ENCODE peak calls at places on chromosomes 1 and 21, in four cellular contexts. Z is K562, A is GM12878, V is HepG2. P is an unnamed sample.
A peak's percentile ranks its signal among the peaks of the same experiment; 100 is the strongest.

GRCh38 chr21:21851205-21851604 is 853.0 kb downstream of the NCAM2 start:
- DNase-seq in V (no peak), A (no peak), Z (no peak), P (no peak)

GRCh38 chr1:212737559-212737958 is 37.9 kb upstream of the BATF3 start:
- DNase-seq in A (no peak), Z (no peak), V (no peak), P (no peak)

GRCh38 chr1:245715970-245716369 is 561.2 kb downstream of the KIF26B start:
- DNase-seq in Z (no peak), A (no peak), V (peak; percentile 43), P (no peak)

GRCh38 chr1:15328785-15329480 is 80.8 kb upstream of the EFHD2 start:
- DNase-seq in A (no peak), V (no peak), Z (peak; percentile 62), P (no peak)

GRCh38 chr1:227318003-227318851 is at the start of gene CDC42BPA:
- DNase-seq in V (peak; percentile 46), A (no peak), Z (peak; percentile 99), P (peak; percentile 80)

GRCh38 chr1:17581389-17582123 is 42.1 kb downstream of the ARHGEF10L start:
- DNase-seq in V (peak; percentile 95), A (no peak), Z (no peak), P (no peak)

GRCh38 chr1:229410370-229410691 is 23.6 kb downstream of the ACTA1 start:
- DNase-seq in V (no peak), A (no peak), Z (no peak), P (no peak)

GRCh38 chr1:33966346-33967141 is 102.7 kb downstream of the HMGB4 start:
- DNase-seq in V (no peak), Z (no peak), A (no peak), P (no peak)

GRCh38 chr1:62800825-62801306 is 16.9 kb downstream of the ATG4C start:
- DNase-seq in A (peak; percentile 78), V (no peak), Z (no peak), P (no peak)

GRCh38 chr1:206772228-206773002 is at the start of gene IL10:
- DNase-seq in Z (no peak), V (no peak), A (no peak), P (no peak)

GRCh38 chr1:14784790-14785773 is 186.6 kb downstream of the KAZN start:
- DNase-seq in A (no peak), V (no peak), Z (peak; percentile 61), P (no peak)

GRCh38 chr1:28898267-28898955 is 16.0 kb upstream of the EPB41 start:
- DNase-seq in Z (no peak), V (no peak), A (no peak), P (no peak)

GRCh38 chr1:209076688-209077087 is 506.8 kb upstream of the CAMK1G start:
- DNase-seq in Z (no peak), A (no peak), V (no peak), P (no peak)

GRCh38 chr1:184241446-184241845 is 145.4 kb upstream of the C1orf21 start:
- DNase-seq in Z (no peak), V (no peak), A (no peak), P (no peak)

GRCh38 chr21:36773111-36773510 is 74.2 kb downstream of the SIM2 start:
- DNase-seq in V (peak; percentile 55), Z (no peak), A (no peak), P (no peak)

GRCh38 chr1:161119379-161120061 is 1.6 kb downstream of the NIT1 start:
- DNase-seq in A (no peak), Z (peak; percentile 68), V (no peak), P (no peak)

GRCh38 chr1:161121042-161121441 is 3.1 kb downstream of the NIT1 start:
- DNase-seq in Z (no peak), V (no peak), A (no peak), P (no peak)

GRCh38 chr1:161121838-161122237 is 3.9 kb downstream of the NIT1 start:
- DNase-seq in Z (no peak), V (no peak), A (no peak), P (no peak)

GRCh38 chr1:161119017-161119378 is 1.1 kb downstream of the NIT1 start:
- DNase-seq in A (no peak), Z (no peak), V (no peak), P (no peak)

DNA sequence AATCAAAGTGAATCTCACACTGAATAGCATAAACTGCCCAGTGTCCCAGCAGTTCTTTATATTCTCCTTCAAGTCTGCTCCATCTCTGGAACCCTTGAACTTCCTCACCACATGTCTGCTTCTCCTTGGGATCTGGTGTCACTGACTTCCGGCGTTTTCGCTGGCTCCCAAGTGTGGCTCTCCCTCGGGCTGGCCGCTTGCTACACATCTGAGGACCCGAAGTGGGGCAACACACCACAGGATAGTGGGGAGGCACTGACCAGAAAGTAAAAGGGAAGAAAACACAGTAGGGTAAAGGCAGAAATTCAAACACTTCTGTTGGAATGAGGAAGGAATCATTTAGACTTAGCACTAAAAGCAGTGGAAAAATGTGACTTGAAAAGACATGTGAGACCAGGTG is 5.1 kb downstream of the NIT1 start:
- DNase-seq in V (no peak), A (no peak), Z (no peak), P (no peak)
- H3K79me2 ChIP-seq in V (peaks cover 24% of the 10 kb centered on the region), A (peaks cover 16% of the 10 kb centered on the region), Z (peaks cover 32% of the 10 kb centered on the region), P (no peaks in the 10 kb centered on the region)

GRCh38 chr1:153087692-153088091 is 6.6 kb downstream of the SPRR2E start:
- DNase-seq in V (no peak), A (no peak), Z (no peak), P (no peak)

GRCh38 chr1:153081736-153082135 is 10.3 kb upstream of the SPRR2B start:
- DNase-seq in Z (no peak), A (no peak), V (no peak), P (no peak)
- TF ChIP-seq TAF1 in Z (no peak), A (no peak), V (no peak), P (no peak)

GRCh38 chr1:117592155-117592554 is 13.7 kb upstream of the TENT5C start:
- DNase-seq in V (no peak), Z (no peak), A (no peak), P (no peak)
- TF ChIP-seq ATF2 in V (no peak), Z (no peak), A (no peak), P (no peak)

GRCh38 chr1:42935971-42936308 is 22.7 kb downstream of the SLC2A1 start:
- DNase-seq in Z (no peak), V (no peak), A (no peak), P (no peak)

GRCh38 chr1:42935313-42935624 is 23.4 kb downstream of the SLC2A1 start:
- DNase-seq in Z (no peak), V (no peak), A (no peak), P (no peak)

GRCh38 chr1:42937141-42937696 is 21.4 kb downstream of the SLC2A1 start:
- DNase-seq in A (no peak), Z (no peak), V (peak; percentile 53), P (no peak)

GRCh38 chr1:42937836-42938595 is 20.7 kb downstream of the SLC2A1 start:
- DNase-seq in Z (no peak), A (no peak), V (no peak), P (no peak)

DNA sequence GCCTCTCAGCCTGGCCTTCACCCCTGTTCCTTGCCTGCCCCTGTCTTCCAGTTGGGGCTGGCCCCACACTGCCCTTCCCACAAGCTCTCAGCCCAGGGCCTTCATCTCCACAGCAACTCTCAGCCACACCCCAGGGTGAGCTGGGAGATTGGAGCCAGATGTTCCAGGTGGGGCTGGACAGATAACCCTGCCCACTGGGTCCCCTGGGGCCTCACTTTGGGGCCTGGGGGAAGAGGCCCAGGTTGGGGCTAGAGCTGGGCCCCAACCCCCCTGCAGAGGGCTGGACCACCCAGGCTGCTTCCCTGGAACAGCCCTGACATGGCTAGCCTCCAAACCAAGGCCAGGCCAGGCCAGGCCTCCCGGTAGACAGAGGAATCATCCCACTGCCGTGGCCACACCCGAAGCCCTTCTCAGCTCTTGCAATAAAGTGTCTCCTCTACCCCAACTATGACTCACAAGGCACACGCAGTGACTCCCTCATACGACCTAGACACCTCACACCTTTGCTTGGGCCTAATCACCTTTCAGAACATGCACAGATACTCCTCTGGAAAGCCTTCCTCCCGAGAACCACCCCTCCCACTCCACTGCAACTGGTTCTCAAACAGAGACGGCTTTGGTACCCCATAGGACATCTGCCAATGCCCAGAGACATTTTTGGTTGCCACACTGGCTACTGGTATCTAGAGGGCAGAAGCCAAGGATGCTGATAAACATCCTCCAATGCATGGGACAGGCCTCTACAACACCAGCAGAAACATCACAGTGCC is 22.2 kb downstream of the SLC2A1 start:
- DNase-seq in Z (peak; percentile 93), V (no peak), A (no peak), P (no peak)
- H3K79me2 ChIP-seq in Z (peaks cover 100% of the 10 kb centered on the region), V (peaks cover 93% of the 10 kb centered on the region), A (peaks cover 100% of the 10 kb centered on the region), P (peaks cover 99% of the 10 kb centered on the region)